ENCODE peak calls at places on chromosomes 2 and 18, in nine cellular contexts. W is ascending aorta; H is thoracic aorta; K is IMR-90; U is transverse colon; Y is breast epithelium; E is pancreas; O is CD4-positive, CD25-positive, alpha-beta regulatory T cell; R is adrenal gland. V is an unnamed sample. For H3K36me3 and H3K27me3, the result is how much of the 10 kb centered on the place peaks cover.

GRCh38 chr2:88481937-88482336 is 29.4 kb upstream of the FOXI3 start:
- DNase-seq in H (no peak), O (no peak), E (no peak), U (no peak), W (no peak), K (peak), R (no peak), Y (no peak), V (no peak)

GRCh38 chr2:64972856-64973255 is 16.3 kb upstream of the SLC1A4 start:
- DNase-seq in K (peak), Y (no peak), R (no peak), H (no peak), E (no peak), U (no peak), W (no peak), O (no peak), V (no peak)

GRCh38 chr2:31196622-31197021 is 20.7 kb downstream of the CAPN14 start:
- DNase-seq in H (no peak), K (no peak), R (no peak), W (no peak), Y (no peak), O (no peak), U (no peak), E (no peak), V (no peak)

GRCh38 chr2:200703132-200703925 is 108.4 kb upstream of the BZW1 start:
- DNase-seq in E (no peak), K (peak), U (no peak), W (no peak), O (no peak), H (no peak), Y (no peak), R (peak), V (no peak)

GRCh38 chr2:207983654-207984053 is 41.7 kb downstream of the PLEKHM3 start:
- DNase-seq in E (no peak), U (no peak), H (no peak), R (no peak), W (no peak), K (no peak), Y (no peak), O (no peak), V (no peak)

GRCh38 chr2:226423498-226423960 is 376.1 kb downstream of the IRS1 start:
- DNase-seq in R (no peak), O (no peak), E (no peak), H (no peak), Y (peak), K (peak), W (no peak), U (peak), V (no peak)

GRCh38 chr18:25055076-25055475 is 296.9 kb downstream of the ZNF521 start:
- DNase-seq in W (no peak), O (no peak), H (no peak), Y (no peak), E (no peak), K (peak), U (no peak), R (no peak), V (no peak)

GRCh38 chr2:17043173-17043572 is 377.5 kb upstream of the CYRIA start:
- DNase-seq in H (no peak), U (no peak), O (no peak), E (no peak), Y (no peak), K (peak), W (no peak), R (no peak), V (no peak)

GRCh38 chr2:239695106-239695727 is 294.4 kb upstream of the HDAC4 start:
- DNase-seq in U (no peak), K (no peak), O (no peak), Y (no peak), R (no peak), W (peak), H (no peak), E (no peak), V (no peak)

GRCh38 chr2:199757466-199757865 is 93.5 kb downstream of the FTCDNL1 start:
- DNase-seq in O (no peak), Y (peak), E (no peak), H (no peak), U (peak), K (no peak), R (peak), W (no peak), V (no peak)

GRCh38 chr2:236164201-236164982 is 3.8 kb downstream of the GBX2 start:
- DNase-seq in Y (no peak), R (no peak), W (no peak), O (no peak), E (peak), U (no peak), K (no peak), H (no peak), V (peak)

GRCh38 chr18:809985-810642 is 1.9 kb downstream of the YES1 start:
- DNase-seq in W (no peak), O (no peak), R (no peak), K (no peak), Y (no peak), E (no peak), H (no peak), U (no peak), V (no peak)

GRCh38 chr2:127859712-127860085 is 1.7 kb upstream of the POLR2D start:
- DNase-seq in U (peak), W (no peak), K (no peak), E (peak), O (peak), Y (peak), R (peak), H (no peak), V (peak)

GRCh38 chr2:214801768-214802397 is 7.6 kb downstream of the BARD1 start:
- DNase-seq in Y (no peak), H (no peak), K (no peak), U (no peak), O (no peak), W (no peak), R (no peak), E (no peak), V (no peak)

GRCh38 chr2:30645081-30645744 is 162.0 kb downstream of the CAPN13 start:
- DNase-seq in H (no peak), K (no peak), E (no peak), O (no peak), W (no peak), Y (no peak), U (no peak), R (no peak), V (no peak)

GRCh38 chr2:28390857-28391563 is 1.6 kb upstream of the FOSL2 start:
- DNase-seq in H (no peak), K (no peak), O (no peak), W (peak), E (peak), Y (peak), U (peak), R (peak), V (peak)

GRCh38 chr2:184602734-184603133 is 4.4 kb downstream of the ZNF804A start:
- DNase-seq in Y (no peak), W (no peak), E (no peak), O (no peak), K (no peak), U (no peak), H (no peak), R (no peak), V (no peak)
- H3K4me3 ChIP-seq in Y (no peak), W (no peak), E (no peak), O (no peak), K (no peak), U (no peak), H (no peak), R (no peak), V (no peak)

DNA sequence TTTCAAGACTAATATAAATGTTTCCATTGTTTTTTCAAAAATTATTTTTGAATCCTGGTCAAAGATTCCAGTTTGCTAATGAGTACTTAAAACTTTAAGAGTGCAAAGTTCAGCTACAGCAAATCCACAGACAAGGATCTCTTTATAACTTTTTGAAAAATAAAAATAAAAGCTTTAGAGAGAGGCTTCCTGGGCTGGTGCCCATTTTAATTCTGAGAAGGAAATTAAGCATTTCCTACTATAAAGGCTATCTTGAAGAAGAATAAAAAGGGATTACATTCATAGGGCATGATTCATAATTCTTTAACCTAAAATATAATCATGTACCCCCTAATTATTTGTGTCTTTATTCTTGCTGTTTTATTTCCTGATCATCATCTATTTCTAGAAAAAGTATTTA is 38.2 kb downstream of the DNAJC10 start:
- DNase-seq in O (no peak), Y (no peak), W (no peak), H (no peak), K (no peak), E (no peak), U (no peak), R (no peak), V (no peak)
- H3K36me3 ChIP-seq in O (half or more), Y (under half), W (under half), H (under half), K (under half), E (under half), U (half or more), R (under half), V (under half)

DNA sequence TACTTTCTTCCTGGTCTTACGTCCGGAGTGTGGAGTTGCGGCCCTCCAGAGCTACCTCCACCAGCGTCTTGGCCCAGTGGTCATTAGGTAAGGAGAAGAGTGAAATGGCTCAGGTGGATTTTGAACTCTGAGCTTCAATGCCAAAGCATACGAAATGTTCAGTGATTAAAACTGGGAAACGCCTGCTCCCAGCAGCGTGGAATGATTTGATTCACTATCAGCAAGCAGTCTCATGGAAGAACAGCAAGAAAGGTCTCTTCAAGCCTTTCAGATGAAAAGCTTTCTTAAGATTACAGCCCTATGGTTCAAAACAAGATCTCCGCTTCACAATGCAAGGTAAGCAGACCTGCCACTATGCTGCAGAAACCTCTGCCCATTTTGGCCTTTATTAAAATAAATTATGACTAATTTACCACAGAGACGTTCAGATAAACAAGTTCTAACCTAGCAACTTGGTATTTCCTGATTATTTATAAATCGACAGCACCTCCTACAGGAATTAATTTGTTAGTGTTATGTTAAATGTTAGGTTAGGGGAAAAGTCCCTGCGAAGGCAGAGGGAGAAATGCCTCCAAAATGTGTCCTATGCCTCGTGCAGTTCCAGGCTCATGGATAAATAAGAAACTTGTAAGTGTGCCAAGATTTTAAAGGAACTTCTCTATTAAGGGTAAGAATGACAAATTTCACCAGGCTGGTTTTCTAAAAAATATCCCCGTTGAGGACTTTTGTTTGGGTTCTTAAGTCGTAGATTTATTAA is 10.1 kb downstream of the SP9 start:
- DNase-seq in R (no peak), U (no peak), K (peak), E (no peak), O (no peak), Y (no peak), W (no peak), H (no peak), V (peak)
- H3K27me3 ChIP-seq in R (half or more), U (half or more), K (under half), E (under half), O (under half), Y (under half), W (under half), H (under half), V (half or more)

DNA sequence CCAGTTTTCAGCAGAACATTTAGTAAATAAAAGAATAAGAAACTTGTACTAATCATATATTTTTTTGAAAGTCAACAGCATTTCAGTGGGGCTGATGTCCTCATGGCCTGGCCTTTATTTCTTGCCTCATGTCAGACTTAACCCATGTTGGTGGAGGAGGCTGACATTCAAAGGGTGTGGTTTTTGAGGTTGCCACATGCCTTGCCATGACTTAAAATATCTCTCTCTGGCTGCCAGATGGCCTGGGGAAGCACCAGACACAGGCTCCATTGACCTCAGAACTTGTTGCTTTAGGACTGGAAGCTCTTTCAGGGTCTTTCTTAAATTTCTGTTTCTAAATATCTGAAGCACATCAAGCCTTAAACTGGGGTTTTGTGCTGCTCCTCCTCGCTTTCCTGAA is 32.5 kb upstream of the CD28 start:
- DNase-seq in U (peak), R (no peak), H (no peak), O (no peak), Y (no peak), W (no peak), K (no peak), E (no peak), V (no peak)
- H3K4me3 ChIP-seq in U (no peak), R (no peak), H (no peak), O (no peak), Y (no peak), W (no peak), K (no peak), E (no peak), V (no peak)